ENCODE peak calls at places on chromosomes 1 and 21, in six cellular contexts. E is body of pancreas, Z is uterus, N is neural progenitor cell, X is astrocyte of the cerebellum, J is cardiac fibroblast. W is an unnamed sample.

GRCh38 chr1:100580446-100580845 is 42.5 kb downstream of the GPR88 start:
- DNase-seq in E (no peak), Z (no peak), N (no peak), J (no peak), X (no peak), W (no peak)

GRCh38 chr1:86380257-86380861 is 15.8 kb downstream of the ODF2L start:
- DNase-seq in N (peak), E (no peak), J (peak), Z (no peak), X (peak), W (peak)

GRCh38 chr1:206596319-206596666 is 16.0 kb downstream of the EIF2D start:
- DNase-seq in N (no peak), X (no peak), Z (no peak), E (no peak), J (no peak), W (no peak)

GRCh38 chr1:68339505-68339904 is 107.2 kb upstream of the WLS start:
- DNase-seq in N (no peak), Z (no peak), X (no peak), J (peak), E (no peak), W (peak)

GRCh38 chr1:31897534-31898100 is 40.6 kb downstream of the PTP4A2 start:
- DNase-seq in E (no peak), N (no peak), Z (no peak), X (no peak), J (no peak), W (no peak)

GRCh38 chr1:147504801-147505303 is 36.4 kb upstream of the BCL9 start:
- DNase-seq in Z (peak), E (no peak), X (peak), N (peak), J (no peak), W (no peak)

GRCh38 chr1:111733183-111733995 is 5.8 kb downstream of the INKA2 start:
- DNase-seq in E (no peak), X (no peak), Z (peak), J (peak), N (no peak), W (peak)

GRCh38 chr21:26389971-26390641 is 183.0 kb downstream of the CYYR1 start:
- DNase-seq in Z (no peak), J (peak), N (no peak), X (no peak), E (no peak), W (peak)

GRCh38 chr1:12184008-12184681 is 17.4 kb downstream of the TNFRSF1B start:
- DNase-seq in X (peak), N (peak), E (peak), J (peak), Z (peak), W (no peak)

GRCh38 chr1:182101415-182102041 is 40.0 kb upstream of the ZNF648 start:
- DNase-seq in E (peak), X (no peak), Z (no peak), J (no peak), N (peak), W (no peak)

GRCh38 chr21:43993420-43993934 is 18.6 kb upstream of the TRAPPC10 start:
- DNase-seq in N (no peak), X (no peak), E (no peak), J (no peak), Z (no peak), W (no peak)

GRCh38 chr1:31715097-31715872 is 11.5 kb upstream of the COL16A1 start:
- DNase-seq in Z (peak), J (peak), X (peak), E (peak), N (peak), W (peak)

GRCh38 chr1:51341876-51342496 is 11.6 kb upstream of the TTC39A start:
- DNase-seq in X (no peak), N (peak), E (no peak), Z (no peak), J (no peak), W (no peak)

GRCh38 chr1:245558069-245558468 is 403.3 kb downstream of the KIF26B start:
- DNase-seq in J (no peak), Z (no peak), E (no peak), X (no peak), N (no peak), W (no peak)

GRCh38 chr1:59006309-59006698 is 222.5 kb upstream of the JUN start:
- DNase-seq in Z (no peak), J (no peak), N (no peak), X (no peak), E (no peak), W (no peak)

GRCh38 chr1:198935371-198935921 is 296.6 kb downstream of the PTPRC start:
- DNase-seq in X (peak), E (peak), J (peak), N (peak), Z (peak), W (peak)

GRCh38 chr1:158283965-158284364 is 5.8 kb upstream of the CD1C start:
- DNase-seq in Z (no peak), J (no peak), N (no peak), X (no peak), E (no peak), W (no peak)

GRCh38 chr1:177959793-177960515 is 9.9 kb downstream of the SEC16B start:
- DNase-seq in X (peak), J (peak), Z (no peak), E (no peak), N (no peak), W (peak)

GRCh38 chr1:216686860-216687545 is 36.2 kb downstream of the ESRRG start:
- DNase-seq in X (no peak), Z (no peak), J (peak), N (peak), E (no peak), W (no peak)

GRCh38 chr21:46142581-46143473 is 12.6 kb downstream of the FTCD start:
- DNase-seq in N (no peak), J (no peak), X (no peak), E (no peak), Z (peak), W (no peak)

GRCh38 chr1:163824006-163824405 is 502.3 kb downstream of the NUF2 start:
- DNase-seq in J (peak), E (no peak), X (peak), Z (peak), N (no peak), W (peak)

GRCh38 chr1:48246727-48247126 is 24.2 kb downstream of the SLC5A9 start:
- DNase-seq in E (peak), Z (no peak), J (no peak), N (no peak), X (no peak), W (no peak)

GRCh38 chr1:53572061-53572801 is 113.0 kb downstream of the DMRTB1 start:
- DNase-seq in E (peak), X (no peak), J (peak), Z (no peak), N (peak), W (peak)

GRCh38 chr1:86860424-86860823 is 53.5 kb downstream of the SELENOF start:
- DNase-seq in E (no peak), X (no peak), J (no peak), N (no peak), Z (no peak), W (no peak)

GRCh38 chr1:75133754-75134655 is at the start of gene LHX8:
- DNase-seq in X (no peak), E (no peak), N (peak), Z (no peak), J (no peak), W (no peak)

GRCh38 chr1:176820292-176821056 is 344.0 kb downstream of the ASTN1 start:
- DNase-seq in Z (no peak), E (no peak), N (no peak), X (peak), J (no peak), W (no peak)

GRCh38 chr1:224733021-224733911 is 117.1 kb downstream of the CNIH3 start:
- DNase-seq in N (peak), E (no peak), X (no peak), J (peak), Z (no peak), W (no peak)

GRCh38 chr1:8091691-8092090 is 65.6 kb upstream of the ERRFI1 start:
- DNase-seq in J (peak), E (no peak), N (no peak), X (no peak), Z (no peak), W (no peak)

GRCh38 chr1:180580237-180580636 is 21.5 kb downstream of the OVAAL start:
- DNase-seq in E (peak), Z (no peak), N (peak), X (no peak), J (peak), W (no peak)

GRCh38 chr1:225762444-225762843 is 15.2 kb upstream of the SRP9 start:
- DNase-seq in E (no peak), X (no peak), J (peak), N (no peak), Z (no peak), W (no peak)

GRCh38 chr1:78004719-78005346 is at the start of gene DNAJB4:
- DNase-seq in E (peak), N (peak), X (peak), Z (peak), J (peak), W (peak)

GRCh38 chr21:45304161-45304830 is 16.6 kb upstream of the POFUT2 start:
- DNase-seq in E (peak), J (no peak), Z (no peak), X (no peak), N (no peak), W (no peak)

GRCh38 chr1:218374972-218375371 is 29.8 kb downstream of the TGFB2 start:
- DNase-seq in Z (no peak), J (peak), X (no peak), E (no peak), N (no peak), W (no peak)

GRCh38 chr1:1371741-1372711 is 3.0 kb downstream of the AURKAIP1 start:
- DNase-seq in N (peak), Z (peak), J (peak), E (peak), X (no peak), W (no peak)

GRCh38 chr1:12604986-12605385 is 13.0 kb downstream of the DHRS3 start:
- DNase-seq in N (no peak), J (no peak), Z (no peak), E (no peak), X (no peak), W (no peak)

GRCh38 chr1:214423045-214423444 is 128.4 kb downstream of the PTPN14 start:
- DNase-seq in X (no peak), J (no peak), E (no peak), N (no peak), Z (no peak), W (no peak)

GRCh38 chr21:17640821-17641220 is 28.1 kb upstream of the BTG3 start:
- DNase-seq in J (no peak), X (no peak), Z (no peak), E (no peak), N (no peak), W (no peak)

GRCh38 chr1:52747450-52747849 is 21.2 kb downstream of the ZYG11B start:
- DNase-seq in Z (no peak), X (no peak), N (no peak), J (no peak), E (no peak), W (no peak)

GRCh38 chr1:37840711-37841110 is 18.7 kb downstream of the MTF1 start:
- DNase-seq in X (no peak), Z (no peak), N (no peak), J (no peak), E (peak), W (no peak)

GRCh38 chr1:248848596-248848995 is 10.3 kb downstream of the ZNF692 start:
- DNase-seq in X (no peak), J (no peak), E (no peak), Z (no peak), N (no peak), W (no peak)

GRCh38 chr1:29230204-29230552 is 556 bp downstream of the MECR start:
- DNase-seq in N (no peak), X (no peak), Z (no peak), E (no peak), J (no peak), W (no peak)

GRCh38 chr1:29234471-29234870 is 1.9 kb upstream of the PTPRU start:
- DNase-seq in X (no peak), E (no peak), J (no peak), Z (no peak), N (no peak), W (no peak)

GRCh38 chr1:29227511-29227910 is 3.2 kb downstream of the MECR start:
- DNase-seq in J (no peak), Z (no peak), E (no peak), X (no peak), N (no peak), W (no peak)

GRCh38 chr1:29233693-29234092 is 2.6 kb upstream of the PTPRU start:
- DNase-seq in N (no peak), J (no peak), X (no peak), E (no peak), Z (no peak), W (no peak)

DNA sequence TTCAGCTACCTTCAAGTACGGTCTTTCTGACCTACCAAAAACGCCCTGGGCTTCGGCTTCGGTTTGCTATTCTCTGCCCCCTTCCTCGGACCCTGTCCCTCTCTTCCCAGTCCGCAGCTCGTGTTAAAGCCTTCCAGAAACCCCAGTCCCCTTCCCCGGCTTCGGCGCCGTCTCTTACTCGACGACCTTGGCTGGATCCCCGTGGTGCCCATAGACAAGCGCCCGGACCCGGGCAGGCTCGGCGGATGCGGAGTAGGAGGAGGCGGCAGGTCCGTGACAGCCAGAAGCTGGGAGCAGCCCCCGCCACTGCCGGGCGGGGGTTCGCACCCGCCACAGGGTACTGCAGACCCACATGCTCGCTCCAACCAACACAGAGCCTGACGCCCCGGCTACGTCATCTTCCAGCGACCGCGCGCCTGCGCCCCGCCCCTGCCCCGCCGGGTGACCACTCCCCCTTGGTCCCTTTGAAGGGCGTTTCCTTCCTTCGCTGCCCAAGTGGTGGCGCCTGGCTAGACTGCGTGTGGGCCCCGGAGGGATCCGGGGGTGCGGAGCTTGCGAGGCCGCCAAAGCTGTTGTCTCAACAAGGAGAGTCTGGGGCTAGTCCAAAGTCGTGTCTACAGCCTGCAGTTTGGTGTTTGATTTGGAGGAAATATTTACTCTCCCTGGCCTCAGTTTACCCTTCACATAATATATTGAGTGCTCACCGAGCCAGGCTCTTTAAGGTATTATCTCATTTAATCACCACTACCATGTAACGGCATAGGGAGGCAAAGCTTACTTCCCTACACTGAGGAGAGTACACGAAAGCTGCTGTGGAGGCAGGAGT is at the start of gene MECR:
- DNase-seq in Z (peak), X (peak), E (peak), J (peak), N (peak), W (peak)
- TF ChIP-seq CTCF in Z (peak), X (peak), E (no peak), J (peak), N (peak), W (peak)

GRCh38 chr1:240571782-240572181 is 40.2 kb downstream of the GREM2 start:
- DNase-seq in J (no peak), N (no peak), E (no peak), Z (no peak), X (no peak), W (no peak)

GRCh38 chr1:240572328-240572727 is 39.6 kb downstream of the GREM2 start:
- DNase-seq in J (no peak), Z (no peak), X (no peak), N (no peak), E (no peak), W (no peak)

GRCh38 chr1:240577095-240577494 is 34.9 kb downstream of the GREM2 start:
- DNase-seq in N (no peak), E (no peak), X (no peak), J (no peak), Z (no peak), W (no peak)

GRCh38 chr1:240579511-240579910 is 32.4 kb downstream of the GREM2 start:
- DNase-seq in Z (no peak), J (no peak), N (no peak), X (no peak), E (no peak), W (no peak)

GRCh38 chr1:240575976-240576666 is 35.8 kb downstream of the GREM2 start:
- DNase-seq in Z (no peak), E (no peak), X (peak), N (no peak), J (peak), W (peak)
- H3K4me3 ChIP-seq in Z (peak), E (no peak), X (peak), N (no peak), J (peak), W (peak)

GRCh38 chr1:231413749-231414082 is 8.4 kb downstream of the EGLN1 start:
- DNase-seq in Z (no peak), N (no peak), J (no peak), X (no peak), E (no peak), W (no peak)
- TF ChIP-seq CTCF in Z (no peak), N (no peak), J (no peak), X (no peak), E (no peak), W (no peak)

DNA sequence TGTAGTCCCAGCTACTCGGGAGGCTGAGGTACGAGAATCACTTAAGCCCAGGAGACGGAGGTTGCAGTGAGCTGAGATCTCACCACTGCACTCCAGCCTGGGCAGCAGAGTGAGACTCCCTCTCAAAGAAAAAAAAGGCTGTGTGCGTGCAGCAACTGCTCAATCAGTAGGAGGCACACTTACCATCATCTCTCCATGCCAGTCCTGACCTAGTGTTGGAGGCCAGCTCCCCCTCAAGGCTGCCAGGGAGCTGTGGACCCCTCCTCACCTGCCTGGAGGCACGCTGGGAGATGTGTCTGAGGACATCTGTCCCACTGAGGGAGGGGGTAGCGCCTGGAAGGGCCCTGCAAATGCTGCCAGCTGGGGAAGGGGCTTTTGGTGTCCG is 11.9 kb downstream of the RPS6KA1 start:
- DNase-seq in N (no peak), E (no peak), Z (no peak), J (no peak), X (no peak), W (no peak)
- H3K4me3 ChIP-seq in N (no peak), E (no peak), Z (no peak), J (no peak), X (no peak), W (no peak)

GRCh38 chr1:26482921-26483320 is 10.7 kb downstream of the HMGN2 start:
- DNase-seq in N (no peak), X (no peak), J (peak), Z (no peak), E (no peak), W (no peak)
- TF ChIP-seq CTCF in N (no peak), X (no peak), J (no peak), Z (no peak), E (no peak), W (no peak)

W was measured in AG09309.